ENCODE peak calls at places on chromosomes 16 and 17, in five cellular contexts. One of them, this sample, is unnamed.

GRCh38 chr16:50121721-50122445 is 31.2 kb upstream of the TENT4B start:
- DNase-seq in mesenchymal stem cell: no peak
- DNase-seq in neuronal stem cell: no peak
- DNase-seq in IMR-90: no peak
- DNase-seq in trophoblast cell: no peak
- DNase-seq in this sample: no peak

GRCh38 chr17:57444632-57445031 is 188.3 kb downstream of the MSI2 start:
- DNase-seq in IMR-90: no peak
- DNase-seq in trophoblast cell: no peak
- DNase-seq in mesenchymal stem cell: no peak
- DNase-seq in neuronal stem cell: no peak
- DNase-seq in this sample: no peak

GRCh38 chr16:14483819-14484385 is 146.2 kb downstream of the PARN start:
- DNase-seq in neuronal stem cell: no peak
- DNase-seq in IMR-90: no peak
- DNase-seq in mesenchymal stem cell: no peak
- DNase-seq in trophoblast cell: no peak
- DNase-seq in this sample: no peak

GRCh38 chr17:40307001-40307690 is 1.8 kb upstream of the RARA start:
- DNase-seq in mesenchymal stem cell: peak
- DNase-seq in trophoblast cell: no peak
- DNase-seq in IMR-90: no peak
- DNase-seq in neuronal stem cell: no peak
- DNase-seq in this sample: no peak

GRCh38 chr16:80202831-80203230 is 338.0 kb upstream of the DYNLRB2 start:
- DNase-seq in trophoblast cell: no peak
- DNase-seq in neuronal stem cell: no peak
- DNase-seq in IMR-90: no peak
- DNase-seq in mesenchymal stem cell: no peak
- DNase-seq in this sample: no peak

GRCh38 chr16:49649013-49649785 is 206.7 kb downstream of the ZNF423 start:
- DNase-seq in mesenchymal stem cell: no peak
- DNase-seq in IMR-90: no peak
- DNase-seq in neuronal stem cell: no peak
- DNase-seq in trophoblast cell: peak
- DNase-seq in this sample: no peak

GRCh38 chr17:82938486-82939212 is 98.8 kb upstream of the ZNF750 start:
- DNase-seq in neuronal stem cell: no peak
- DNase-seq in IMR-90: no peak
- DNase-seq in mesenchymal stem cell: no peak
- DNase-seq in trophoblast cell: no peak
- DNase-seq in this sample: no peak

GRCh38 chr17:40909351-40909750 is 24.3 kb upstream of the KRT20 start:
- DNase-seq in neuronal stem cell: peak
- DNase-seq in mesenchymal stem cell: peak
- DNase-seq in trophoblast cell: peak
- DNase-seq in IMR-90: peak
- DNase-seq in this sample: peak

GRCh38 chr17:27357236-27357635 is 63.3 kb downstream of the WSB1 start:
- DNase-seq in trophoblast cell: no peak
- DNase-seq in mesenchymal stem cell: no peak
- DNase-seq in IMR-90: no peak
- DNase-seq in neuronal stem cell: no peak
- DNase-seq in this sample: no peak

GRCh38 chr17:42781639-42782401 is 1.4 kb downstream of the WNK4 start:
- DNase-seq in IMR-90: no peak
- DNase-seq in neuronal stem cell: no peak
- DNase-seq in trophoblast cell: no peak
- DNase-seq in mesenchymal stem cell: no peak
- DNase-seq in this sample: no peak

GRCh38 chr16:21704733-21705132 is 41.0 kb downstream of the OTOA start:
- DNase-seq in mesenchymal stem cell: no peak
- DNase-seq in neuronal stem cell: no peak
- DNase-seq in trophoblast cell: no peak
- DNase-seq in IMR-90: no peak
- DNase-seq in this sample: no peak

GRCh38 chr16:86960266-86960665 is 356.9 kb downstream of the C16orf95 start:
- DNase-seq in mesenchymal stem cell: no peak
- DNase-seq in IMR-90: no peak
- DNase-seq in neuronal stem cell: no peak
- DNase-seq in trophoblast cell: no peak
- DNase-seq in this sample: no peak

GRCh38 chr16:46715769-46716305 is 26.4 kb downstream of the ORC6 start:
- DNase-seq in trophoblast cell: no peak
- DNase-seq in neuronal stem cell: no peak
- DNase-seq in mesenchymal stem cell: no peak
- DNase-seq in IMR-90: no peak
- DNase-seq in this sample: no peak

GRCh38 chr17:64994781-64995538 is 61.6 kb downstream of the GNA13 start:
- DNase-seq in mesenchymal stem cell: no peak
- DNase-seq in IMR-90: no peak
- DNase-seq in trophoblast cell: no peak
- DNase-seq in neuronal stem cell: no peak
- DNase-seq in this sample: no peak
- H3K18ac ChIP-seq in mesenchymal stem cell: no peak
- H3K18ac ChIP-seq in IMR-90: no peak
- H3K18ac ChIP-seq in trophoblast cell: peak
- H3K18ac ChIP-seq in neuronal stem cell: peak
- H3K18ac ChIP-seq in this sample: no peak

DNA sequence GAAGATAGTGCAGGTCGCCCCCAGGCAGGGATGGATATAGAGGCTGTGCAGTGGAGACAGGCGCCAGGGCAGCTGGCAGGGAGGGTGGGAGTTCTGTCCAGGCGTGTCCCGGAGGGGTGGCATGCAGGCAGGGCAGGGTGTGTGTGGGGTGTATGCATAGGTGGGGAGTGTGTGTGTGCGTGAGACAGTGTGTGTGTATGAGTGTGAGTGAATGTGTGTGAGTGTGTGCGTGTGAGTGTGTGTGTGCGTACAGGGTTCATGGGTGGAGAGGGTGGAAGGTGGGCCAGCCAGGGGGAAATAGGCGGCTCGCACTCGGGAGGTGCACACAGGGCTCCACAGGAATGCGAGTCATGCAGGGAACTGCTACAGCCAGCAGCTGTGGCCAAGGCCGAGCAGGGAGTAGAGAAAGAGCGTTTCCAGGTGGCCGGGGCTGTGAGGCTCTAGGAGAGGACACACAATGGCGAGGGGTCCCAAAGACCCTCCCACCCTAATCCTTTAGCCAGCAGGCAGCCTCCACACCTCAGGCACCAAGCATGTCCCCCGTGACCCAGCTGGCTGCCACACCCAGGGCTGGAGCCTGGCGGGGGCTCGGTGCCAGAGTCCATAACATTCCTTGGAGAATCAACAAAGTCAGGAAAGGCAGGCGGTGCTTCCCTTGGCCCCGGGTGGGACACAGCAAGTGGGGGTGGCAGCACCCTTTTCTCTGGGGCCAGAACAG is 4.6 kb downstream of the PLCD3 start:
- DNase-seq in mesenchymal stem cell: peak
- DNase-seq in neuronal stem cell: no peak
- DNase-seq in IMR-90: peak
- DNase-seq in trophoblast cell: peak
- DNase-seq in this sample: peak
- H3K14ac ChIP-seq in mesenchymal stem cell: no peak
- H3K14ac ChIP-seq in neuronal stem cell: peak
- H3K14ac ChIP-seq in IMR-90: peak
- H3K14ac ChIP-seq in trophoblast cell: peak
- H3K14ac ChIP-seq in this sample: no peak

GRCh38 chr16:58198022-58198683 is at the start of gene CSNK2A2:
- DNase-seq in neuronal stem cell: peak
- DNase-seq in IMR-90: peak
- DNase-seq in mesenchymal stem cell: peak
- DNase-seq in trophoblast cell: peak
- DNase-seq in this sample: peak
- H3K18ac ChIP-seq in neuronal stem cell: peak
- H3K18ac ChIP-seq in IMR-90: peak
- H3K18ac ChIP-seq in mesenchymal stem cell: peak
- H3K18ac ChIP-seq in trophoblast cell: peak
- H3K18ac ChIP-seq in this sample: peak

GRCh38 chr16:58515871-58516767 is 802 bp downstream of the SETD6 start:
- DNase-seq in neuronal stem cell: no peak
- DNase-seq in mesenchymal stem cell: no peak
- DNase-seq in trophoblast cell: peak
- DNase-seq in IMR-90: no peak
- DNase-seq in this sample: peak
- H3K14ac ChIP-seq in neuronal stem cell: peak
- H3K14ac ChIP-seq in mesenchymal stem cell: no peak
- H3K14ac ChIP-seq in trophoblast cell: peak
- H3K14ac ChIP-seq in IMR-90: no peak
- H3K14ac ChIP-seq in this sample: peak

GRCh38 chr17:4405699-4406098 is 28.0 kb upstream of the SPNS3 start:
- DNase-seq in neuronal stem cell: no peak
- DNase-seq in trophoblast cell: no peak
- DNase-seq in mesenchymal stem cell: no peak
- DNase-seq in IMR-90: no peak
- DNase-seq in this sample: no peak
- H3K18ac ChIP-seq in neuronal stem cell: no peak
- H3K18ac ChIP-seq in trophoblast cell: no peak
- H3K18ac ChIP-seq in mesenchymal stem cell: no peak
- H3K18ac ChIP-seq in IMR-90: no peak
- H3K18ac ChIP-seq in this sample: no peak

GRCh38 chr16:727291-727977 is 528 bp downstream of the HAGHL start:
- DNase-seq in neuronal stem cell: no peak
- DNase-seq in IMR-90: no peak
- DNase-seq in mesenchymal stem cell: no peak
- DNase-seq in trophoblast cell: no peak
- DNase-seq in this sample: no peak

GRCh38 chr16:726188-726437 is 130 bp downstream of the CCDC78 start:
- DNase-seq in neuronal stem cell: no peak
- DNase-seq in mesenchymal stem cell: peak
- DNase-seq in trophoblast cell: no peak
- DNase-seq in IMR-90: no peak
- DNase-seq in this sample: no peak

GRCh38 chr16:728131-728889 is 1.4 kb downstream of the HAGHL start:
- DNase-seq in mesenchymal stem cell: peak
- DNase-seq in IMR-90: peak
- DNase-seq in trophoblast cell: peak
- DNase-seq in neuronal stem cell: no peak
- DNase-seq in this sample: peak

GRCh38 chr16:725463-726187 is 618 bp downstream of the CCDC78 start:
- DNase-seq in neuronal stem cell: no peak
- DNase-seq in trophoblast cell: no peak
- DNase-seq in mesenchymal stem cell: no peak
- DNase-seq in IMR-90: no peak
- DNase-seq in this sample: no peak

GRCh38 chr16:726438-727290 is at the start of the genes CCDC78 and HAGHL:
- DNase-seq in IMR-90: peak
- DNase-seq in neuronal stem cell: no peak
- DNase-seq in trophoblast cell: peak
- DNase-seq in mesenchymal stem cell: peak
- DNase-seq in this sample: peak
- H3K14ac ChIP-seq in IMR-90: peak
- H3K14ac ChIP-seq in neuronal stem cell: peak
- H3K14ac ChIP-seq in trophoblast cell: no peak
- H3K14ac ChIP-seq in mesenchymal stem cell: no peak
- H3K14ac ChIP-seq in this sample: peak

GRCh38 chr17:61928101-61928436 is 287 bp upstream of the INTS2 start:
- DNase-seq in trophoblast cell: no peak
- DNase-seq in neuronal stem cell: no peak
- DNase-seq in mesenchymal stem cell: no peak
- DNase-seq in IMR-90: no peak
- DNase-seq in this sample: no peak

GRCh38 chr17:61927211-61928100 is at the start of gene INTS2:
- DNase-seq in trophoblast cell: peak
- DNase-seq in neuronal stem cell: peak
- DNase-seq in IMR-90: peak
- DNase-seq in mesenchymal stem cell: peak
- DNase-seq in this sample: peak

DNA sequence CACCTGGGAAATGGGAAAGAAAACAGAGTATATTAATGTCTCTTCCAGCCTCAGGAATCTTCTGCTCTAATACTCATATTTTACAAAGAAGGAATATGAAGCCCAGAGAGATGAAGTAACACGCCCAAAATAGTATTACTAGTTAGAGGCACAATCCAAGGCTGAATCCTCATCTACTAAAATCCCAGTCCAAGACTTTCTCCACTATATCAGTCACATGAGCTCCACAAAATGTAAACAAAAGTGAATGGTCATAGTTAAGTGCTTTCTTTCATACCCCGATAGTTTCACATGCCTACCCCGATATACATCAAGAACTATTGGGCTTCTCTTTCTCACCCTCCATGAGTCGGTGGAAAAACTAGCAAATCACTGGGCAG is 961 bp downstream of the INTS2 start:
- DNase-seq in neuronal stem cell: no peak
- DNase-seq in trophoblast cell: no peak
- DNase-seq in mesenchymal stem cell: peak
- DNase-seq in IMR-90: peak
- DNase-seq in this sample: no peak
- H3K18ac ChIP-seq in neuronal stem cell: no peak
- H3K18ac ChIP-seq in trophoblast cell: peak
- H3K18ac ChIP-seq in mesenchymal stem cell: no peak
- H3K18ac ChIP-seq in IMR-90: peak
- H3K18ac ChIP-seq in this sample: no peak

GRCh38 chr17:59154335-59154720 is 658 bp downstream of the SKA2 start:
- DNase-seq in trophoblast cell: peak
- DNase-seq in IMR-90: peak
- DNase-seq in mesenchymal stem cell: peak
- DNase-seq in neuronal stem cell: peak
- DNase-seq in this sample: no peak
- H3K14ac ChIP-seq in trophoblast cell: peak
- H3K14ac ChIP-seq in IMR-90: peak
- H3K14ac ChIP-seq in mesenchymal stem cell: no peak
- H3K14ac ChIP-seq in neuronal stem cell: no peak
- H3K14ac ChIP-seq in this sample: peak

This sample was measured in H9.